ENCODE peak calls at places on chromosome 22, in eight cellular contexts. Q, L, S, W, H, F, B and X are unnamed samples.

GRCh38 chr22:39315389-39315788 is 4.0 kb downstream of the RPL3 start:
- DNase-seq in Q (no peak), L (no peak), S (no peak), W (peak; percentile 22), H (no peak), F (no peak), B (no peak), X (no peak)

GRCh38 chr22:19356708-19357269 is 65.3 kb upstream of the CLTCL1 start:
- DNase-seq in Q (no peak), L (no peak), S (no peak), W (no peak), H (no peak), F (no peak), B (no peak), X (no peak)

GRCh38 chr22:24474221-24474620 is 20.9 kb upstream of the UPB1 start:
- DNase-seq in Q (no peak), L (peak; percentile 92), S (no peak), W (no peak), H (no peak), F (no peak), B (no peak), X (no peak)

GRCh38 chr22:24434472-24435322 is 7.3 kb downstream of the ADORA2A start:
- DNase-seq in Q (no peak), L (no peak), S (no peak), W (peak; percentile 59), H (no peak), F (no peak), B (no peak), X (no peak)

GRCh38 chr22:26885441-26886261 is 228.3 kb downstream of the MIAT start:
- DNase-seq in Q (no peak), L (no peak), S (no peak), W (no peak), H (no peak), F (no peak), B (no peak), X (no peak)

GRCh38 chr22:37290737-37291136 is 8.4 kb downstream of the CYTH4 start:
- DNase-seq in Q (no peak), L (peak; percentile 69), S (no peak), W (no peak), H (no peak), F (no peak), B (no peak), X (no peak)

GRCh38 chr22:35195821-35196220 is 61.5 kb upstream of the HMGXB4 start:
- DNase-seq in Q (no peak), L (no peak), S (no peak), W (no peak), H (no peak), F (no peak), B (no peak), X (no peak)

GRCh38 chr22:48921411-48921903 is 906.2 kb downstream of the BRD1 start:
- DNase-seq in Q (no peak), L (no peak), S (no peak), W (no peak), H (no peak), F (no peak), B (no peak), X (no peak)

GRCh38 chr22:49289822-49290221 is 537.9 kb downstream of the BRD1 start:
- DNase-seq in Q (no peak), L (no peak), S (no peak), W (no peak), H (no peak), F (no peak), B (no peak), X (no peak)

GRCh38 chr22:28562324-28562723 is 117.3 kb downstream of the TTC28 start:
- DNase-seq in Q (no peak), L (no peak), S (no peak), W (no peak), H (no peak), F (no peak), B (no peak), X (no peak)

DNA sequence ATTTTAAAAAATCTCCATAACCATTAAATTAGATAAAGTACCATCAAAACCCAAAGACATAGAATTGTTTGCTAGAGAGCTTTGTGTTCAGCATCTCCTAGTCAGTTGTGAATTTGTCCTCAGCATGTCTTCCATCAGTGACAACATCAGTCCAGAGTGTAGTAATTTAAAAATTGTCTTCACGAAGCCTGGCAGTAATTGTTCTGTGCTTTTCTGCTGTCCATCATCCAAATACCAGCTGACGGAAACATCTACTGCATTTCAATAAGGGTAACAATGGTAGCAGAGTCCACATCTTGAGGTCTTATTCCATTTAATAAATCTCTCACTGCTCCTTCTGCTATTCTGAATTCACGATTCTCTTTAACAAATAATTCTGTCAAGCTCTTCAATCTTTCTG is 121.5 kb downstream of the ATXN10 start:
- DNase-seq in Q (no peak), L (no peak), S (no peak), W (no peak), H (no peak), F (no peak), B (no peak), X (no peak)
- H3K36me3 ChIP-seq in Q (peaks cover 4% of the 10 kb centered on the region), L (peaks cover 27% of the 10 kb centered on the region), S (no peaks in the 10 kb centered on the region), W (peaks cover 11% of the 10 kb centered on the region), H (no peaks in the 10 kb centered on the region), F (no peaks in the 10 kb centered on the region), B (no peaks in the 10 kb centered on the region), X (no peaks in the 10 kb centered on the region)

GRCh38 chr22:42192547-42192946 is 61.9 kb upstream of the CYP2D6 start:
- DNase-seq in Q (no peak), L (no peak), S (no peak), W (no peak), H (no peak), F (no peak), B (no peak), X (no peak)

GRCh38 chr22:42188808-42189447 is 58.3 kb upstream of the CYP2D6 start:
- DNase-seq in Q (no peak), L (peak; percentile 55), S (peak; percentile 41), W (no peak), H (no peak), F (no peak), B (no peak), X (no peak)

GRCh38 chr22:42187646-42188045 is 57.0 kb upstream of the CYP2D6 start:
- DNase-seq in Q (no peak), L (no peak), S (no peak), W (no peak), H (no peak), F (no peak), B (no peak), X (no peak)

GRCh38 chr22:42189761-42190160 is 59.2 kb upstream of the CYP2D6 start:
- DNase-seq in Q (no peak), L (no peak), S (no peak), W (no peak), H (no peak), F (no peak), B (no peak), X (no peak)

GRCh38 chr22:42190274-42190673 is 59.7 kb upstream of the CYP2D6 start:
- DNase-seq in Q (no peak), L (no peak), S (no peak), W (no peak), H (no peak), F (no peak), B (no peak), X (no peak)
- H3K36me3 ChIP-seq in Q (no peaks in the 10 kb centered on the region), L (no peaks in the 10 kb centered on the region), S (no peaks in the 10 kb centered on the region), W (no peaks in the 10 kb centered on the region), H (no peaks in the 10 kb centered on the region), F (no peaks in the 10 kb centered on the region), B (no peaks in the 10 kb centered on the region), X (no peaks in the 10 kb centered on the region)

GRCh38 chr22:41338614-41339212 is 37.4 kb downstream of the ZC3H7B start:
- DNase-seq in Q (no peak), L (no peak), S (no peak), W (no peak), H (no peak), F (no peak), B (no peak), X (no peak)

GRCh38 chr22:41341990-41342389 is 39.8 kb upstream of the TEF start:
- DNase-seq in Q (no peak), L (peak; percentile 36), S (no peak), W (no peak), H (no peak), F (no peak), B (no peak), X (no peak)

GRCh38 chr22:41341012-41341411 is 39.7 kb downstream of the ZC3H7B start:
- DNase-seq in Q (no peak), L (no peak), S (no peak), W (no peak), H (no peak), F (no peak), B (no peak), X (no peak)

GRCh38 chr22:41340357-41340756 is 39.0 kb downstream of the ZC3H7B start:
- DNase-seq in Q (no peak), L (no peak), S (no peak), W (no peak), H (no peak), F (no peak), B (no peak), X (no peak)

DNA sequence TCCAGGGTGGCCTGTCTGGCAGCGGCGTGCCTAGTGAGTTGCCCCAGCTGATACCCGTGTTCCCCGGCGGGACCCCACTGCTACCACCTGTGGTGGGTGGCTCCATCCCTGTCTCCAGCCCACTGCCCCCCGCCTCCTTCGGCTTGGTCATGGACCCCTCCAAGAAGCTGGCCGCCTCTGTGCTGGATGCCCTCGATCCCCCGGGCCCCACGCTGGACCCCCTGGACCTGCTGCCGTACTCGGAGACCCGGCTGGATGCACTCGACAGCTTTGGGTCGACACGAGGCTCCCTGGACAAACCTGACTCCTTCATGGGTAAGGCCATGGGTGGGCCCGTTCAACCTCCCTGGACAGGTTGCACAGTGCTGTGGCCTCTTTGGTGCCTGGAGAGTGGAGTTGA is 38.5 kb downstream of the ZC3H7B start:
- DNase-seq in Q (no peak), L (no peak), S (no peak), W (no peak), H (no peak), F (no peak), B (no peak), X (no peak)
- H3K36me3 ChIP-seq in Q (peaks cover 16% of the 10 kb centered on the region), L (peaks cover 74% of the 10 kb centered on the region), S (no peaks in the 10 kb centered on the region), W (peaks cover 60% of the 10 kb centered on the region), H (peaks cover 8% of the 10 kb centered on the region), F (peaks cover 2% of the 10 kb centered on the region), B (peaks cover 82% of the 10 kb centered on the region), X (peaks cover 21% of the 10 kb centered on the region)

GRCh38 chr22:44889233-44889878 is 120.4 kb downstream of the PHF21B start:
- DNase-seq in Q (no peak), L (no peak), S (no peak), W (no peak), H (no peak), F (no peak), B (no peak), X (no peak)

GRCh38 chr22:44892243-44892642 is 117.6 kb downstream of the PHF21B start:
- DNase-seq in Q (no peak), L (no peak), S (no peak), W (no peak), H (no peak), F (no peak), B (no peak), X (no peak)

GRCh38 chr22:44891293-44891747 is 118.5 kb downstream of the PHF21B start:
- DNase-seq in Q (no peak), L (no peak), S (no peak), W (no peak), H (no peak), F (no peak), B (no peak), X (no peak)

GRCh38 chr22:44891791-44892190 is 118.0 kb downstream of the PHF21B start:
- DNase-seq in Q (no peak), L (no peak), S (no peak), W (no peak), H (no peak), F (no peak), B (no peak), X (no peak)

GRCh38 chr22:44890416-44891292 is 119.2 kb downstream of the PHF21B start:
- DNase-seq in Q (no peak), L (no peak), S (no peak), W (no peak), H (no peak), F (no peak), B (no peak), X (no peak)
- H3K36me3 ChIP-seq in Q (no peaks in the 10 kb centered on the region), L (no peaks in the 10 kb centered on the region), S (no peaks in the 10 kb centered on the region), W (no peaks in the 10 kb centered on the region), H (no peaks in the 10 kb centered on the region), F (no peaks in the 10 kb centered on the region), B (no peaks in the 10 kb centered on the region), X (peaks cover 12% of the 10 kb centered on the region)